ENCODE peak calls at places on chromosomes 16 and 17, in six cellular contexts. F is stimulated activated CD8-positive, alpha-beta memory T cell treated with anti-CD3 and anti-CD28 coated beads, Interleukin-7, amount 100 ng/mL, for 1 hour; U is caudate nucleus; Z is aorta; P is A172; E is Daoy. T is an unnamed sample.

GRCh38 chr17:10744509-10745000 is 14.7 kb upstream of the TMEM220 start:
- DNase-seq in F (no peak), U (no peak), Z (no peak), P (no peak), E (no peak), T (no peak)

GRCh38 chr17:27630607-27631408 is at the start of gene LGALS9:
- DNase-seq in F (no peak), U (no peak), Z (no peak), P (peak), E (peak), T (no peak)

GRCh38 chr17:77320501-77321256 is 179.9 kb downstream of the SEC14L1 start:
- DNase-seq in F (no peak), U (no peak), Z (no peak), P (peak), E (peak), T (no peak)

GRCh38 chr16:16127469-16128116 is 95.7 kb downstream of the ABCC6 start:
- DNase-seq in F (peak), U (no peak), Z (peak), P (peak), E (peak), T (peak)

GRCh38 chr17:63082952-63083351 is 116.9 kb downstream of the TANC2 start:
- DNase-seq in F (no peak), U (no peak), Z (no peak), P (peak), E (peak), T (no peak)

GRCh38 chr17:55437165-55437605 is 15.6 kb upstream of the MMD start:
- DNase-seq in F (no peak), U (no peak), Z (no peak), P (no peak), E (no peak), T (no peak)

GRCh38 chr16:50190292-50190691 is 37.2 kb downstream of the TENT4B start:
- DNase-seq in F (no peak), U (no peak), Z (no peak), P (no peak), E (no peak), T (no peak)

GRCh38 chr17:15384142-15384803 is 42.9 kb upstream of the TEKT3 start:
- DNase-seq in F (no peak), U (no peak), Z (peak), P (peak), E (peak), T (no peak)

GRCh38 chr17:79931517-79932309 is 92.5 kb upstream of the CBX4 start:
- DNase-seq in F (no peak), U (no peak), Z (no peak), P (peak), E (peak), T (no peak)

GRCh38 chr17:78391843-78392242 is 13.4 kb downstream of the PGS1 start:
- DNase-seq in F (no peak), U (no peak), Z (no peak), P (peak), E (peak), T (no peak)

GRCh38 chr16:68529931-68530667 is 9.0 kb upstream of the ZFP90 start:
- DNase-seq in F (peak), U (peak), Z (peak), P (peak), E (peak), T (peak)

GRCh38 chr17:2940352-2940751 is 123.1 kb downstream of the OR1D5 start:
- DNase-seq in F (no peak), U (peak), Z (peak), P (no peak), E (no peak), T (no peak)

GRCh38 chr17:63474174-63474913 is 2.5 kb upstream of the ACE start:
- DNase-seq in F (no peak), U (no peak), Z (no peak), P (peak), E (peak), T (no peak)

GRCh38 chr17:19316756-19317358 is 45.7 kb downstream of the B9D1 start:
- DNase-seq in F (no peak), U (no peak), Z (no peak), P (no peak), E (no peak), T (no peak)

GRCh38 chr17:60102632-60103047 is 23.9 kb upstream of the HEATR6 start:
- DNase-seq in F (no peak), U (no peak), Z (peak), P (no peak), E (no peak), T (no peak)

GRCh38 chr17:54172654-54173316 is 350.1 kb downstream of the KIF2B start:
- DNase-seq in F (no peak), U (no peak), Z (no peak), P (peak), E (no peak), T (no peak)

GRCh38 chr17:75096082-75096625 is 8.4 kb downstream of the SLC16A5 start:
- DNase-seq in F (no peak), U (no peak), Z (peak), P (peak), E (peak), T (no peak)

GRCh38 chr17:3256575-3256974 is 41.6 kb downstream of the OR3A1 start:
- DNase-seq in F (no peak), U (no peak), Z (no peak), P (no peak), E (no peak), T (no peak)

GRCh38 chr17:72393553-72393952 is 272.7 kb downstream of the SOX9 start:
- DNase-seq in F (no peak), U (no peak), Z (no peak), P (peak), E (peak), T (no peak)

GRCh38 chr17:41917192-41917591 is 1.6 kb downstream of the ACLY start:
- DNase-seq in F (no peak), U (no peak), Z (no peak), P (peak), E (no peak), T (no peak)

GRCh38 chr17:12510535-12510934 is 155.2 kb upstream of the MYOCD start:
- DNase-seq in F (no peak), U (no peak), Z (no peak), P (no peak), E (no peak), T (no peak)

GRCh38 chr17:58311429-58311894 is 17.1 kb downstream of the TSPOAP1 start:
- DNase-seq in F (no peak), U (no peak), Z (no peak), P (no peak), E (no peak), T (no peak)

GRCh38 chr16:75948441-75948840 is 222.2 kb upstream of the CPHXL start:
- DNase-seq in F (no peak), U (no peak), Z (no peak), P (no peak), E (no peak), T (no peak)

GRCh38 chr16:65002265-65002664 is 119.6 kb downstream of the CDH11 start:
- DNase-seq in F (no peak), U (no peak), Z (no peak), P (peak), E (peak), T (no peak)

GRCh38 chr17:65888649-65889048 is 303.3 kb downstream of the CEP112 start:
- DNase-seq in F (no peak), U (no peak), Z (no peak), P (peak), E (no peak), T (no peak)

T was measured in omental fat pad.